ENCODE peak calls at places on chromosomes 5 and 9, in five cellular contexts. J, P, R, A and Q are unnamed samples.

GRCh38 chr9:20786807-20787206 is 102.7 kb downstream of the FOCAD start:
- DNase-seq in R (no peak), P (no peak), J (no peak), A (no peak), Q (no peak)

GRCh38 chr5:2134543-2135299 is 252.0 kb upstream of the IRX4 start:
- DNase-seq in J (no peak), R (no peak), P (no peak), A (peak), Q (no peak)

GRCh38 chr9:125233678-125234077 is 7.5 kb downstream of the HSPA5 start:
- DNase-seq in P (no peak), J (no peak), A (no peak), R (peak), Q (peak)

GRCh38 chr5:77076961-77077820 is 9.9 kb downstream of the ZBED3 start:
- DNase-seq in P (peak), A (peak), J (peak), R (peak), Q (peak)

GRCh38 chr5:119255571-119256356 is 100.1 kb upstream of the TNFAIP8 start:
- DNase-seq in R (peak), P (no peak), J (peak), A (peak), Q (no peak)

GRCh38 chr9:16246785-16247184 is 623.7 kb downstream of the BNC2 start:
- DNase-seq in J (no peak), A (no peak), R (no peak), P (no peak), Q (no peak)

GRCh38 chr5:50564558-50564957 is 101.9 kb upstream of the PARP8 start:
- DNase-seq in P (no peak), J (no peak), A (no peak), R (no peak), Q (no peak)

GRCh38 chr5:133446440-133446839 is 165.9 kb downstream of the FSTL4 start:
- DNase-seq in A (no peak), J (no peak), P (no peak), R (no peak), Q (no peak)

GRCh38 chr5:142095651-142096330 is 12.8 kb upstream of the NDFIP1 start:
- DNase-seq in R (no peak), J (no peak), P (no peak), A (no peak), Q (no peak)

GRCh38 chr9:90204128-90204838 is 438.3 kb downstream of the DIRAS2 start:
- DNase-seq in A (no peak), R (no peak), J (no peak), P (no peak), Q (no peak)

GRCh38 chr9:85505612-85506011 is 236.1 kb downstream of the AGTPBP1 start:
- DNase-seq in P (no peak), R (no peak), A (no peak), J (no peak), Q (no peak)

GRCh38 chr9:89097219-89097618 is 81.4 kb downstream of the SHC3 start:
- DNase-seq in J (no peak), P (no peak), A (no peak), R (no peak), Q (no peak)

GRCh38 chr9:108245901-108246300 is 609.9 kb downstream of the ACTL7B start:
- DNase-seq in J (no peak), A (no peak), R (no peak), P (no peak), Q (peak)
- H2BK12ac ChIP-seq in J (no peak), A (no peak), R (no peak), P (no peak), Q (no peak)

GRCh38 chr5:144864113-144864512 is 693.4 kb downstream of the KCTD16 start:
- DNase-seq in A (no peak), P (no peak), J (no peak), R (no peak), Q (no peak)
- H3K4me2 ChIP-seq in A (no peak), P (no peak), J (no peak), R (no peak), Q (no peak)

GRCh38 chr9:137583957-137584356 is 5.2 kb upstream of the DPH7 start:
- DNase-seq in A (no peak), P (no peak), R (no peak), J (no peak), Q (no peak)

GRCh38 chr9:137581361-137582285 is 2.9 kb upstream of the DPH7 start:
- DNase-seq in R (no peak), J (no peak), A (no peak), P (no peak), Q (no peak)

GRCh38 chr9:137582286-137582860 is 3.6 kb upstream of the DPH7 start:
- DNase-seq in P (no peak), A (peak), J (peak), R (no peak), Q (no peak)

GRCh38 chr9:137580958-137581331 is 2.2 kb upstream of the DPH7 start:
- DNase-seq in R (no peak), A (no peak), J (no peak), P (no peak), Q (no peak)

GRCh38 chr9:137583347-137583746 is 4.6 kb upstream of the DPH7 start:
- DNase-seq in A (no peak), P (no peak), R (no peak), J (no peak), Q (no peak)
- H2BK12ac ChIP-seq in A (no peak), P (no peak), R (no peak), J (no peak), Q (no peak)

GRCh38 chr5:82355921-82356454 is 77.8 kb upstream of the RPS23 start:
- DNase-seq in P (no peak), J (no peak), R (no peak), A (no peak), Q (no peak)

GRCh38 chr5:82356808-82357671 is 78.9 kb upstream of the RPS23 start:
- DNase-seq in R (no peak), P (no peak), J (no peak), A (peak), Q (peak)

GRCh38 chr5:82359286-82359685 is 81.1 kb upstream of the RPS23 start:
- DNase-seq in J (no peak), R (no peak), A (no peak), P (no peak), Q (no peak)

GRCh38 chr5:82360043-82360442 is 81.9 kb upstream of the RPS23 start:
- DNase-seq in J (no peak), A (no peak), P (peak), R (no peak), Q (no peak)

GRCh38 chr5:82358454-82358853 is 80.3 kb upstream of the RPS23 start:
- DNase-seq in A (no peak), J (no peak), P (no peak), R (no peak), Q (peak)
- H3K4me2 ChIP-seq in A (no peak), J (no peak), P (no peak), R (no peak), Q (no peak)

DNA sequence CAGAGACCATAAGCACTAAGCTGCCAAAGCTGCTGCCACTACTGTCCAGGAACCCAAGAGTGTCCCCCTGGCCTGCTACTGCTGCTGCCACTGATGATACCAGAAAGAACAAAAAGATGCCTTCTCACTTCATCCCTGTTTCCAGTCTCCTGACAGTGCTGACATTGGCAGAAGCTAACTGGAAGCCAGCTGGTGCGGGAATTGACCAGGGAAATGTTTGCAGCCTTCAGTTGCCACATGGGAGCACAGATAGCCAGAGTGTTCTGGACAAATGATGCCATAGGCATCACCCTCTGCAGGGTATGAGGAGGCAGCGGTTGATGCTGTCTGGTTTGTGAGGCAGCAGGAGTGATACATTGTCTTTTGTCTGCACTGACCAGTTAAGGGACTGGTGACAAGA is 258.4 kb downstream of the ZSWIM6 start:
- DNase-seq in R (no peak), P (no peak), J (no peak), A (no peak), Q (no peak)
- H2BK12ac ChIP-seq in R (no peak), P (no peak), J (no peak), A (no peak), Q (no peak)